ENCODE peak calls at places on chromosomes 12 and 14, in eight cellular contexts. O is sigmoid colon, V is HCT116, J is stomach, X is prostate gland, P is breast epithelium, R is spleen, K is endothelial cell of umbilical vein. A is an unnamed sample.

GRCh38 chr14:104751539-104752337 is 1.2 kb upstream of the SIVA1 start:
- DNase-seq in O (no peak), V (no peak), J (no peak), X (no peak), P (no peak), R (peak; percentile 93), K (no peak), A (no peak)

GRCh38 chr12:1284611-1285010 is 293.6 kb downstream of the ERC1 start:
- DNase-seq in O (no peak), V (no peak), J (no peak), X (no peak), P (no peak), R (no peak), K (no peak), A (no peak)

GRCh38 chr14:31843361-31844091 is 233.6 kb upstream of the ARHGAP5 start:
- DNase-seq in O (no peak), V (no peak), J (no peak), X (no peak), P (no peak), R (no peak), K (peak; percentile 41), A (no peak)

GRCh38 chr14:83765200-83765599 is 1764.7 kb upstream of the FLRT2 start:
- DNase-seq in O (no peak), V (no peak), J (no peak), X (no peak), P (no peak), R (no peak), K (no peak), A (no peak)

GRCh38 chr12:13293086-13293485 is 96.6 kb downstream of the EMP1 start:
- DNase-seq in O (no peak), V (no peak), J (no peak), X (no peak), P (no peak), R (no peak), K (no peak), A (no peak)

GRCh38 chr14:99395904-99396530 is 84.6 kb downstream of the SETD3 start:
- DNase-seq in O (peak; percentile 21), V (peak; percentile 7), J (peak; percentile 45), X (no peak), P (no peak), R (peak; percentile 56), K (no peak), A (no peak)

GRCh38 chr12:70652451-70652850 is 15.2 kb upstream of the PTPRB start:
- DNase-seq in O (no peak), V (no peak), J (no peak), X (no peak), P (no peak), R (no peak), K (peak; percentile 65), A (no peak)

GRCh38 chr12:13179159-13180074 is 17.1 kb upstream of the EMP1 start:
- DNase-seq in O (peak; percentile 74), V (no peak), J (peak; percentile 64), X (peak; percentile 12), P (no peak), R (peak; percentile 84), K (no peak), A (peak; percentile 91)

GRCh38 chr12:125210104-125210755 is 145.0 kb downstream of the AACS start:
- DNase-seq in O (no peak), V (no peak), J (no peak), X (no peak), P (no peak), R (no peak), K (no peak), A (no peak)

GRCh38 chr14:100132161-100132902 is 27.1 kb downstream of the DEGS2 start:
- DNase-seq in O (no peak), V (no peak), J (no peak), X (no peak), P (no peak), R (no peak), K (no peak), A (no peak)

GRCh38 chr12:65826513-65827171 is 2.4 kb downstream of the HMGA2 start:
- DNase-seq in O (no peak), V (no peak), J (no peak), X (no peak), P (no peak), R (no peak), K (peak; percentile 74), A (no peak)

GRCh38 chr14:103142031-103142430 is 18.8 kb downstream of the TNFAIP2 start:
- DNase-seq in O (no peak), V (no peak), J (no peak), X (no peak), P (no peak), R (no peak), K (no peak), A (no peak)

GRCh38 chr12:122894173-122895121 is 1.5 kb downstream of the VPS37B start:
- DNase-seq in O (no peak), V (no peak), J (peak; percentile 89), X (no peak), P (no peak), R (no peak), K (no peak), A (no peak)

GRCh38 chr14:95433094-95433478 is 83.4 kb downstream of the SYNE3 start:
- DNase-seq in O (no peak), V (no peak), J (no peak), X (no peak), P (no peak), R (no peak), K (no peak), A (no peak)

GRCh38 chr12:19120795-19121194 is 8.7 kb upstream of the PLEKHA5 start:
- DNase-seq in O (no peak), V (no peak), J (no peak), X (no peak), P (no peak), R (no peak), K (no peak), A (no peak)

GRCh38 chr14:81400852-81401251 is 728 bp upstream of the STON2 start:
- DNase-seq in O (peak; percentile 88), V (peak; percentile 54), J (peak; percentile 42), X (peak; percentile 85), P (peak; percentile 74), R (no peak), K (no peak), A (peak; percentile 91)

GRCh38 chr14:43649508-43649907 is 857.6 kb downstream of the FSCB start:
- DNase-seq in O (no peak), V (no peak), J (no peak), X (no peak), P (no peak), R (no peak), K (no peak), A (no peak)

GRCh38 chr12:132966676-132967415 is 10.7 kb upstream of the ZNF605 start:
- DNase-seq in O (no peak), V (no peak), J (no peak), X (no peak), P (no peak), R (no peak), K (no peak), A (no peak)

GRCh38 chr12:3225154-3225795 is 148.1 kb downstream of the TSPAN9 start:
- DNase-seq in O (no peak), V (no peak), J (no peak), X (no peak), P (no peak), R (no peak), K (peak; percentile 94), A (no peak)

GRCh38 chr12:43312991-43313505 is 239.0 kb downstream of the ADAMTS20 start:
- DNase-seq in O (no peak), V (no peak), J (no peak), X (no peak), P (no peak), R (no peak), K (no peak), A (no peak)

GRCh38 chr12:27906127-27906500 is 66.4 kb downstream of the PTHLH start:
- DNase-seq in O (no peak), V (no peak), J (no peak), X (no peak), P (no peak), R (no peak), K (no peak), A (peak; percentile 83)

DNA sequence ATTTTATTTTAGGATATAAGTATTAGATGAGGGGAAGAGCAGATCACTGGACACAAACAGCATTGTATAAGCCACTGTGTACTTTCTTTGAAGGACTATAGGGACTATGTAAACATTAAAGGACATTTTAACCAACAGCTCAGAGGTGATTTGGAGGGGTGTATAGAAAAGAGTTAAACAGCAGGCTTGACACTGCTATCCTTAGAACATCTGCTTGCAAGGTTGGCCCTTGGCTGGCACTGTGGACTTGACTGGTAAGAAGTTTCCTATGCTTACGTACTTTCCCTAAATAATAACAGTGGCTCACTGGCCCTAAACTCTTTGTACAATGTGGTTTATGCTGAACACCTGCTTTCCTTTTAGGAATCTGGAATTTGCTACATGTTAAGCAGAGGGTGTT is 28.7 kb downstream of the ZFYVE26 start:
- DNase-seq in O (no peak), V (no peak), J (no peak), X (no peak), P (no peak), R (no peak), K (no peak), A (no peak)
- H3K4me3 ChIP-seq in O (no peak overlapping the region), V (no peak overlapping the region), J (no peak overlapping the region), X (no peak overlapping the region), P (no peak overlapping the region), R (no peak overlapping the region), K (no peak overlapping the region), A (no peak overlapping the region)

GRCh38 chr12:26281320-26281719 is 85.9 kb downstream of the SSPN start:
- DNase-seq in O (no peak), V (no peak), J (no peak), X (no peak), P (no peak), R (no peak), K (no peak), A (no peak)
- TF ChIP-seq POLR2AphosphoS5 in O (no peak), V (no peak), J (no peak), X (no peak), P (no peak), R (no peak), K (no peak), A (no peak)

DNA sequence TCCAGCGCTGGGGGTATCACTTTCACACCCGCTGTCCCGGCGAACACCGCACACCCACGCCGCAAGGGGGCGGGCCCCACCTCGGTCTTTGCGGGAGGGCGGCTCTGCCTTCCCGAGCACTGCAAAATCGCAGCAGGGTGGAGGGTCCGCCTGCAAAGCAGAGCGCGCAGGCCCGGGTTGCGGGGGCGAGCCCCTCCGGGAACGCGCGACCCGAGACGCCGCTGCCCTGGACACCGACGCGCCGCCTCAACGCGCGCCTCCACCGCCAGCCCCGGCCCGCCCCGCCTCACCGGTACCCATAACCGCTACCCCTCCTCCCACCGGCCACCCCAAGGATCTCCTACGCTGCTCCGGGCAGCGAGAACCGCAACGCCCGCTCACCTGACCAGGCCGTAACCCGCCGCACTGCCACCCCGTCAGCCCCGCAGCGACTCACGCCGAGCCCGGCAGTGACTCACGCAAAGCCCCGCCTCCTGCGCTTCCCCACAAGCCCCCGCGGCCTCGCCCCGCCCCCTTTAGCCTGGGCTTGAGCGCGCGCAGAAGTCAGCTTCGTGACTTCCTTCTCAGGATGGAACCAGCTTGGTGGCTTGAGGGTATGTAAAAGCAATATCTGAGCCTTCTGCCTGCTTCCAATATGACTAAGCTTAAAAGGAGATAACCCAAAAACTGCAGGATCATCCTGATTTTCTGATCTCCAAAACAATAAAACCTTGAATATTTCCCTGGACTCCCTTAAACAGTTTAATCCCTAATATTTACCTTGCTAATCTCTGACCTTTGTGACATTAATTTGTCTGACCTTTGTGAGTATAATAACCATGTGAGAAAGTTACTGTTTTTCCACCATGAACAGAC is at the start of gene RPAP3:
- DNase-seq in O (peak; percentile 98), V (peak; percentile 76), J (peak; percentile 99), X (peak; percentile 95), P (peak; percentile 97), R (peak; percentile 100), K (peak; percentile 93), A (peak; percentile 99)
- TF ChIP-seq POLR2A in O (peak; percentile 82), V (peak; percentile 92), J (no peak), X (peak; percentile 82), P (peak; percentile 43), R (peak; percentile 88), K (peak; percentile 87), A (peak; percentile 33)

GRCh38 chr14:60757617-60758016 is 23.1 kb downstream of the MNAT1 start:
- DNase-seq in O (no peak), V (no peak), J (no peak), X (no peak), P (no peak), R (no peak), K (peak; percentile 56), A (no peak)
- H3K4me3 ChIP-seq in O (no peak overlapping the region), V (no peak overlapping the region), J (no peak overlapping the region), X (no peak overlapping the region), P (no peak overlapping the region), R (no peak overlapping the region), K (no peak overlapping the region), A (no peak overlapping the region)